ENCODE peak calls at places on chromosomes 13 and 19, in ten cellular contexts. K is AG04450, J is neural progenitor cell, V is endothelial cell of umbilical vein, Y is thyroid gland, R is body of pancreas, I is left lung, Z is uterus, W is Peyer's patch, D is cardiac muscle cell. X is an unnamed sample.

GRCh38 chr19:48554385-48555091 is 2.6 kb downstream of the SULT2B1 start:
- DNase-seq in W (no peak), D (peak; percentile 19), Z (no peak), Y (peak; percentile 80), V (no peak), K (no peak), J (peak; percentile 70), I (no peak), R (peak; percentile 40), X (no peak)

GRCh38 chr19:50333737-50334617 is 4.8 kb upstream of the KCNC3 start:
- DNase-seq in V (no peak), Y (peak; percentile 86), K (peak; percentile 7), Z (peak; percentile 27), J (peak; percentile 86), W (peak; percentile 86), R (no peak), D (peak; percentile 86), I (peak; percentile 91), X (peak; percentile 80)

GRCh38 chr19:4524808-4525562 is 6.7 kb upstream of the PLIN4 start:
- DNase-seq in V (peak; percentile 31), K (no peak), I (peak; percentile 90), W (peak; percentile 72), Z (no peak), J (peak; percentile 61), R (peak; percentile 47), Y (peak; percentile 40), D (peak; percentile 53), X (peak; percentile 57)

GRCh38 chr13:88248393-88248792 is 577.2 kb downstream of the SLITRK5 start:
- DNase-seq in D (no peak), R (no peak), W (no peak), Y (no peak), J (peak; percentile 38), Z (no peak), V (no peak), K (no peak), I (no peak), X (no peak)

GRCh38 chr19:9913237-9914000 is 22.9 kb downstream of the OLFM2 start:
- DNase-seq in K (no peak), D (peak; percentile 71), R (peak; percentile 31), Z (no peak), W (no peak), I (peak; percentile 75), Y (peak; percentile 28), V (no peak), J (peak; percentile 68), X (peak; percentile 36)

GRCh38 chr13:45367358-45367757 is 26.4 kb upstream of the TPT1 start:
- DNase-seq in R (peak; percentile 70), W (peak; percentile 72), V (peak; percentile 79), J (no peak), K (peak; percentile 45), Z (peak; percentile 52), Y (peak; percentile 54), I (peak; percentile 83), D (no peak), X (no peak)

GRCh38 chr13:20400774-20401173 is 124.9 kb downstream of the CRYL1 start:
- DNase-seq in I (no peak), Y (no peak), J (no peak), Z (no peak), R (no peak), W (no peak), K (peak; percentile 13), V (no peak), D (no peak), X (no peak)

GRCh38 chr19:43441736-43442135 is 23.7 kb downstream of the LYPD3 start:
- DNase-seq in Y (no peak), V (no peak), R (no peak), D (no peak), Z (no peak), J (no peak), W (no peak), I (no peak), K (no peak), X (no peak)

GRCh38 chr13:39881887-39882286 is 226.4 kb downstream of the COG6 start:
- DNase-seq in V (peak; percentile 88), W (no peak), D (no peak), Z (no peak), K (peak; percentile 4), Y (no peak), I (no peak), J (no peak), R (no peak), X (no peak)

GRCh38 chr13:41767801-41768200 is 193.1 kb downstream of the VWA8 start:
- DNase-seq in Z (no peak), J (no peak), K (no peak), V (peak; percentile 72), D (peak; percentile 34), Y (no peak), R (no peak), W (no peak), I (no peak), X (no peak)

GRCh38 chr19:1839658-1840540 is 8.4 kb downstream of the REXO1 start:
- DNase-seq in I (no peak), W (peak; percentile 78), Z (no peak), D (no peak), R (no peak), Y (no peak), V (no peak), J (no peak), K (no peak), X (no peak)

GRCh38 chr19:1836458-1837221 is 11.6 kb downstream of the REXO1 start:
- DNase-seq in W (no peak), D (no peak), J (no peak), V (no peak), Y (no peak), I (no peak), Z (no peak), R (no peak), K (no peak), X (no peak)

GRCh38 chr19:1840541-1841115 is 7.7 kb downstream of the REXO1 start:
- DNase-seq in I (no peak), W (no peak), Z (no peak), R (no peak), K (no peak), D (no peak), J (peak; percentile 58), Y (peak; percentile 15), V (peak; percentile 27), X (peak; percentile 84)

GRCh38 chr19:1837625-1838105 is 10.6 kb downstream of the REXO1 start:
- DNase-seq in K (no peak), W (peak; percentile 81), Z (no peak), R (no peak), Y (no peak), I (no peak), D (peak; percentile 66), J (peak; percentile 73), V (peak; percentile 44), X (no peak)

DNA sequence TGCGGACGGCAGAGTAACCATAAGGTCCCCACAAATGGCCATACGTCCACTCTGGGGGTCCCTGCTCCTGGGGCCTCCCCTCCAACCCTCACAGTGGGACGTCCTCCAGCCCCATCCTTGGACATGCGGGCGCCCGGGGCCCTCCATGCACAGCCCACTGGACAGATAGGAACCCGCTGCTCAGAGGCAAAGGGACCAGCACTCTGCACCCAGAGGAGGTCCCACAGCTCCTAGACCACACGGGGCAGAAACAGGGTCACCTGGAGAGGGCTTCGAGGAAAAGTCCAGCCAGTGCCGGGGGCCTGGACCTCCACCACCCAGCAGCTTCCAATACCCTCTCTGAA is 11.1 kb downstream of the REXO1 start:
- DNase-seq in R (no peak), D (no peak), V (no peak), Z (no peak), J (no peak), I (no peak), K (no peak), Y (no peak), W (no peak), X (no peak)
- H3K27ac ChIP-seq in R (no peak overlapping the region), D (no peak overlapping the region), V (no peak overlapping the region), Z (no peak overlapping the region), J (no peak overlapping the region), I (no peak overlapping the region), K (no peak overlapping the region), Y (no peak overlapping the region), W (no peak overlapping the region), X (no peak overlapping the region)

DNA sequence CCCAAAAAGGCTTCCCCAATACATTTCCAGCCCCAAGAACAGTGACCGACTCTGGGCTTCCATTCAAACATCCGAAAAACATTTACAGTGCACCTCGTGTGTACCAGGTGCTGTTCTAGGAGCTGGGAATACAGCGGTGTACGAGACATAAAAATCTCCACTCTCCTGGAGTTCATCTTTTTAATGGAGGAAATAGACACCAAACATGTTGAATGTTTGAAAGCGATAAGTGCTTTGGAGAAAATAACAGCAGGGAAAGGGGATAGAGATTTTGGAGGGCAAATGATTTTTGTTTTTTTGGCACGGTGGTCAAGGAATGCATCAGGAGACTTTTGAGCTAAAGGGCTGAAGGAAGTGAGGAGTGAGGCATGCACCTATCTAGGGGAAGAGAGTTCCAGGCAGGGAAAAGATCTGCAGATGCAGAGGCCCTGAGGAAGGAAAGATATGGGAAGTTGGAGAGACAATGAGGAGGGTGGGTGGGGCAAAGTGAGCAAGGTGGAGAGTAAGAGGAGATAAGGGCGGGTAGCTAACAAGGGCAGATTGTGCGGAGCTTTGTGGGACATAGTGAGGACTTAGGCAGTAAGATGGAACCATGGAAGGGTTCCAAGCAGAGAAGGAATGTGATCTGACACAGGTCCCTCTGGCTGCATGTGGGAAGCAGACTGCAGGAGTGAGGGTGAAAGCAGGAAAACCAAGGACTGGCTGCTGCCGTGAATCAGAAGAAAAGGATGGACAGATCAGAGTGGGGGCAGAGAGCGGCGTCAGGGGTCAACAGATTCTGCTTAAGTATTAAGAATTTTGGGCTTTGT is 703 bp upstream of the FBL start:
- DNase-seq in W (no peak), J (peak; percentile 16), V (no peak), R (no peak), K (no peak), Z (no peak), I (no peak), Y (no peak), D (peak; percentile 31), X (no peak)
- H3K4me3 ChIP-seq in W (peak overlapping the region; percentile 86), J (peak overlapping the region; percentile 74), V (peak overlapping the region; percentile 52), R (peak overlapping the region; percentile 90), K (peak overlapping the region; percentile 92), Z (peak overlapping the region; percentile 77), I (peak overlapping the region; percentile 86), Y (no peak overlapping the region), D (peak overlapping the region; percentile 67), X (peak overlapping the region; percentile 87)

DNA sequence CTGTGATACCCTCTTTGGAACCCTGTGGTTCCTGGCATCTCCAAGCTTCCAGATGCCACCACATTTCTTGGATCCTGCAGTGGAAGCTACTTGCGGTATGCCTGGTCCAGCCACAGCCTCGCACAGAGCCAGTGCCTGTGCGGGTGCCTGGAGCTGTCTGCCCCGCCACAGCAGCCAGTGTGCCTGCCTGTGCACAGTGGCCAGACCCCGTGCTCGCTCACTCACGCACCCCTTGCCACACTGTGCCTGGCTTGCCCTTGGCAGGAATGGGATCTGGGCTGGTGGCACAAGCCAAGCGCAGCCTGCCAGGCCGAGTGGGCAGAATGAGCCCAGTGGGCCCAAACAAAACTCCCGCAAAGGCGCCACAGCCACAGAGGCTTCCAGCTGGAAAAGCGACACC is 26.2 kb downstream of the POMP start:
- DNase-seq in W (no peak), I (peak; percentile 65), R (no peak), V (no peak), D (no peak), Z (no peak), K (no peak), J (no peak), Y (no peak), X (no peak)
- H3K27ac ChIP-seq in W (no peak overlapping the region), I (no peak overlapping the region), R (no peak overlapping the region), V (no peak overlapping the region), D (no peak overlapping the region), Z (no peak overlapping the region), K (no peak overlapping the region), J (no peak overlapping the region), Y (no peak overlapping the region), X (no peak overlapping the region)

DNA sequence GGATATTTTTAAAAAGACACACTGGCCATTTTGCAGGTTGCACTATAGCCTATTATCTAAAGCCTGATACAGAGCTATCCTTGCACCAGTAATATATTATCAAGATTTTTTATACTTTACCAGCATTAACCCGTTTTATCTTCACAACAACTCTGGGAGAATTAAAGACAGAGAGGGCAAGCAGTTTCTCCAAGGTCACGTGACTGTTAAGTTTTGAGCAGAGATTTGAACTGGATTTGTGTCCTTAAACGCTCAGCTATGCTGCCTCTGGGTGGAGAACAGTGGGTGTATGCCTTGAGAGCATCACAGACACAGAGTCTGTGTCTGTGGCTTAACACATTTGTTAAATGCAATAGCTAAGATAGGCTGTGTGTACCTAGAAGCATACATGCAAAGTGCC is 147.2 kb downstream of the MYO16 start:
- DNase-seq in I (no peak), D (no peak), K (no peak), Z (no peak), R (no peak), V (no peak), J (no peak), Y (no peak), W (no peak), X (no peak)
- H3K4me3 ChIP-seq in I (no peak overlapping the region), D (no peak overlapping the region), K (no peak overlapping the region), Z (no peak overlapping the region), R (no peak overlapping the region), V (no peak overlapping the region), J (no peak overlapping the region), Y (no peak overlapping the region), W (no peak overlapping the region), X (no peak overlapping the region)

X was measured in testis.